ENCODE peak calls at places on chromosomes 2 and 18, in nine cellular contexts. V, J, K, A, I, T, L, G and O are unnamed samples.

GRCh38 chr2:133641497-133641896 is 73.2 kb upstream of the NCKAP5 start:
- DNase-seq in A (no peak), K (no peak), G (peak), J (peak), L (no peak), V (no peak), T (peak), I (peak), O (no peak)

GRCh38 chr18:3297025-3297984 is 35.4 kb downstream of the MYL12B start:
- DNase-seq in L (peak), G (peak), K (peak), T (peak), A (peak), I (peak), V (peak), J (peak), O (peak)

GRCh38 chr2:192313773-192314172 is 119.0 kb upstream of the TMEFF2 start:
- DNase-seq in L (no peak), I (no peak), T (no peak), V (no peak), G (no peak), J (no peak), A (no peak), K (no peak), O (no peak)

GRCh38 chr18:49100226-49100968 is 149.6 kb upstream of the SMAD7 start:
- DNase-seq in G (no peak), I (no peak), K (no peak), V (no peak), T (peak), L (no peak), A (no peak), J (peak), O (no peak)

GRCh38 chr18:48751727-48752468 is 198.9 kb downstream of the SMAD7 start:
- DNase-seq in V (no peak), G (no peak), I (no peak), K (no peak), A (no peak), T (no peak), J (no peak), L (no peak), O (no peak)

GRCh38 chr2:37855283-37856041 is 69.6 kb upstream of the RMDN2 start:
- DNase-seq in G (peak), A (no peak), V (no peak), L (no peak), K (no peak), J (no peak), T (peak), I (no peak), O (no peak)

GRCh38 chr2:139992078-139992477 is 1211.9 kb upstream of the NXPH2 start:
- DNase-seq in J (no peak), G (no peak), I (peak), T (no peak), V (no peak), K (no peak), L (no peak), A (no peak), O (peak)

GRCh38 chr2:45834858-45835257 is 183.4 kb downstream of the PRKCE start:
- DNase-seq in V (no peak), J (no peak), I (no peak), G (no peak), K (no peak), L (no peak), T (no peak), A (no peak), O (no peak)

GRCh38 chr2:41364842-41365241 is 683.0 kb upstream of the PKDCC start:
- DNase-seq in K (no peak), V (no peak), J (no peak), G (no peak), L (no peak), I (no peak), A (no peak), T (no peak), O (no peak)

GRCh38 chr2:209383212-209383611 is 40.6 kb upstream of the MAP2 start:
- DNase-seq in J (peak), T (peak), I (no peak), K (no peak), G (peak), L (no peak), V (no peak), A (no peak), O (no peak)

GRCh38 chr2:71700880-71701397 is 247.6 kb downstream of the DYSF start:
- DNase-seq in J (no peak), K (no peak), T (no peak), G (peak), V (peak), A (no peak), I (no peak), L (no peak), O (no peak)